ENCODE peak calls at places on chromosomes 11 and 22, in six cellular contexts. W is hypothalamus; R is activated CD8-positive, alpha-beta memory T cell treated with anti-CD3 and anti-CD28 coated beads, Interleukin-2, amount 50 U/mL, for 48 hours; K is activated CD4-positive, alpha-beta T cell treated with anti-CD3 and anti-CD28 coated beads, Interleukin-2, amount 50 U/mL, for 1 hour; X is T-helper 9 cell; A is stimulated activated CD4-positive, alpha-beta T cell treated with anti-CD3 and anti-CD28 coated beads, Interleukin-4, amount 100 ng/mL, for 24 hours. M is an unnamed sample.
A peak's percentile ranks its signal among the peaks of the same experiment; 100 is the strongest.

GRCh38 chr11:109972939-109973338 is 120.3 kb upstream of the ZC3H12C start:
- DNase-seq in A (no peak), X (no peak), W (no peak), R (no peak), K (no peak), M (no peak)

GRCh38 chr11:75826463-75827220 is 11.6 kb downstream of the UVRAG start:
- DNase-seq in A (no peak), R (no peak), X (no peak), W (no peak), K (no peak), M (no peak)

GRCh38 chr22:20752104-20752741 is 21.7 kb upstream of the SERPIND1 start:
- DNase-seq in W (no peak), X (no peak), A (no peak), K (no peak), R (no peak), M (no peak)

GRCh38 chr11:16252373-16252772 is 104.0 kb downstream of the SOX6 start:
- DNase-seq in W (no peak), K (no peak), R (no peak), A (no peak), X (no peak), M (no peak)

GRCh38 chr11:71917646-71918045 is 10.7 kb downstream of the XNDC1N start:
- DNase-seq in K (no peak), A (no peak), W (no peak), R (no peak), X (no peak), M (no peak)

GRCh38 chr11:120536797-120537169 is 25.2 kb downstream of the GRIK4 start:
- DNase-seq in K (no peak), W (no peak), A (no peak), X (no peak), R (no peak), M (no peak)

GRCh38 chr11:43984039-43984438 is 41.6 kb downstream of the C11orf96 start:
- DNase-seq in X (no peak), R (no peak), A (no peak), W (no peak), K (no peak), M (no peak)

GRCh38 chr11:35529971-35530495 is 4.6 kb upstream of the PAMR1 start:
- DNase-seq in R (no peak), X (no peak), A (no peak), W (no peak), K (no peak), M (no peak)

GRCh38 chr11:76768091-76769047 is 14.8 kb upstream of the TSKU start:
- DNase-seq in R (no peak), W (no peak), X (no peak), A (no peak), K (peak; percentile 10), M (peak; percentile 50)

GRCh38 chr11:34948721-34949120 is 32.3 kb downstream of the PDHX start:
- DNase-seq in W (no peak), X (no peak), A (no peak), K (no peak), R (no peak), M (no peak)

GRCh38 chr11:15688351-15688792 is 573.6 kb downstream of the INSC start:
- DNase-seq in X (no peak), K (no peak), R (no peak), W (peak; percentile 10), A (no peak), M (no peak)

GRCh38 chr11:121416909-121417567 is 35.1 kb upstream of the SORL1 start:
- DNase-seq in K (peak; percentile 29), A (peak; percentile 44), X (peak; percentile 26), W (peak; percentile 43), R (peak; percentile 73), M (peak; percentile 96)

GRCh38 chr22:26828311-26828710 is 170.9 kb downstream of the MIAT start:
- DNase-seq in W (no peak), R (no peak), X (no peak), K (no peak), A (no peak), M (no peak)

GRCh38 chr11:96125400-96125799 is 201.5 kb upstream of the MTMR2 start:
- DNase-seq in R (no peak), W (no peak), X (no peak), A (no peak), K (no peak), M (no peak)

GRCh38 chr11:130383363-130384168 is 44.8 kb downstream of the ADAMTS8 start:
- DNase-seq in X (no peak), A (no peak), K (no peak), R (peak; percentile 42), W (no peak), M (peak; percentile 45)

GRCh38 chr11:65014146-65014960 is at the start of gene ARL2:
- DNase-seq in A (no peak), K (peak; percentile 18), R (peak; percentile 93), W (no peak), X (peak; percentile 23), M (peak; percentile 39)

GRCh38 chr11:7657306-7658025 is 15.8 kb downstream of the CYB5R2 start:
- DNase-seq in K (no peak), W (peak; percentile 62), X (no peak), A (no peak), R (no peak), M (no peak)

GRCh38 chr11:106091480-106092123 is 14.1 kb downstream of the AASDHPPT start:
- DNase-seq in A (peak; percentile 22), W (no peak), K (no peak), X (no peak), R (no peak), M (no peak)

GRCh38 chr11:75191330-75191717 is 40.4 kb downstream of the SLCO2B1 start:
- DNase-seq in W (no peak), X (no peak), K (no peak), A (no peak), R (no peak), M (no peak)

GRCh38 chr11:33930317-33931021 is 38.6 kb upstream of the LMO2 start:
- DNase-seq in X (no peak), R (no peak), A (no peak), K (no peak), W (no peak), M (no peak)

GRCh38 chr11:33222052-33222451 is 35.1 kb upstream of the HIPK3 start:
- DNase-seq in W (no peak), X (no peak), R (no peak), K (no peak), A (no peak), M (no peak)

GRCh38 chr11:92607969-92608711 is 361.3 kb upstream of the MTNR1B start:
- DNase-seq in A (no peak), K (no peak), X (no peak), R (no peak), W (no peak), M (no peak)